ENCODE peak calls at places on chromosomes 5 and 9, in seven cellular contexts. B is GM10248, Q is ovary, J is RWPE1, P is AG10803, Y is uterus, I is lower lobe of right lung. S is an unnamed sample.

GRCh38 chr5:150464554-150465012 is 15.0 kb upstream of the RPS14 start:
- DNase-seq in P (peak), Y (peak), B (no peak), I (no peak), J (no peak), Q (peak), S (no peak)

GRCh38 chr5:89147026-89147425 is 264.0 kb upstream of the MEF2C start:
- DNase-seq in B (no peak), I (no peak), Q (no peak), J (no peak), Y (no peak), P (peak), S (no peak)

GRCh38 chr9:120730661-120731514 is 16.6 kb upstream of the MEGF9 start:
- DNase-seq in P (peak), J (peak), Y (no peak), I (peak), Q (no peak), B (no peak), S (no peak)

GRCh38 chr9:13750639-13751038 is 471.1 kb upstream of the MPDZ start:
- DNase-seq in I (no peak), Q (no peak), Y (no peak), J (no peak), B (no peak), P (no peak), S (no peak)

GRCh38 chr9:113599647-113600476 is 136.3 kb downstream of the RGS3 start:
- DNase-seq in J (peak), B (no peak), I (peak), Q (no peak), P (peak), Y (no peak), S (no peak)

GRCh38 chr9:12464910-12465512 is 228.2 kb upstream of the TYRP1 start:
- DNase-seq in Q (no peak), Y (no peak), I (no peak), B (peak), P (peak), J (peak), S (no peak)

GRCh38 chr9:70578720-70579119 is 164.3 kb upstream of the KLF9 start:
- DNase-seq in B (no peak), I (no peak), Q (no peak), Y (no peak), P (no peak), J (no peak), S (no peak)

GRCh38 chr9:71004196-71004595 is 117.2 kb downstream of the TRPM3 start:
- DNase-seq in J (no peak), Y (no peak), P (peak), B (no peak), I (no peak), Q (no peak), S (no peak)

GRCh38 chr5:97425511-97425910 is 242.5 kb upstream of the RIOK2 start:
- DNase-seq in B (no peak), Q (no peak), I (no peak), J (peak), Y (no peak), P (no peak), S (no peak)

GRCh38 chr9:35740243-35740642 is 7.8 kb downstream of the CREB3 start:
- DNase-seq in J (no peak), Q (no peak), P (no peak), I (no peak), Y (no peak), B (no peak), S (no peak)

GRCh38 chr5:67253911-67254310 is 57.3 kb upstream of the CD180 start:
- DNase-seq in B (no peak), P (no peak), Q (no peak), Y (no peak), J (no peak), I (no peak), S (no peak)

GRCh38 chr9:131423171-131423581 is 29.3 kb downstream of the PRRC2B start:
- DNase-seq in I (peak), J (peak), P (peak), B (no peak), Q (peak), Y (peak), S (peak)

GRCh38 chr5:39119404-39120051 is 45.3 kb upstream of the RICTOR start:
- DNase-seq in B (no peak), Y (no peak), P (no peak), Q (no peak), J (no peak), I (no peak), S (no peak)

GRCh38 chr9:132630116-132630515 is 39.7 kb downstream of the DDX31 start:
- DNase-seq in Y (no peak), P (no peak), J (no peak), Q (no peak), B (no peak), I (no peak), S (no peak)

GRCh38 chr5:157303667-157304327 is 37.9 kb downstream of the CYFIP2 start:
- DNase-seq in Y (no peak), P (no peak), J (no peak), I (no peak), B (no peak), Q (no peak), S (peak)

GRCh38 chr5:83721878-83722779 is 1.5 kb upstream of the HAPLN1 start:
- DNase-seq in P (peak), I (peak), J (peak), B (peak), Y (peak), Q (no peak), S (peak)

GRCh38 chr5:139642891-139643871 is 5.0 kb upstream of the CXXC5 start:
- DNase-seq in Q (no peak), B (no peak), I (no peak), J (no peak), P (no peak), Y (no peak), S (no peak)

GRCh38 chr5:160692272-160692671 is 159.7 kb downstream of the ATP10B start:
- DNase-seq in J (no peak), B (no peak), Q (no peak), P (no peak), I (no peak), Y (no peak), S (no peak)

GRCh38 chr9:119159386-119159785 is 209.8 kb downstream of the BRINP1 start:
- DNase-seq in Y (no peak), P (no peak), I (no peak), Q (no peak), B (no peak), J (no peak), S (no peak)

GRCh38 chr9:134375011-134375390 is 48.7 kb downstream of the RXRA start:
- DNase-seq in I (peak), B (no peak), P (peak), Q (peak), Y (peak), J (no peak), S (no peak)

GRCh38 chr9:95025213-95026170 is 292.0 kb downstream of the FANCC start:
- DNase-seq in Y (peak), P (peak), I (peak), Q (peak), J (no peak), B (no peak), S (no peak)

GRCh38 chr5:40605295-40605958 is 74.3 kb upstream of the PTGER4 start:
- DNase-seq in I (no peak), Q (no peak), P (peak), B (no peak), J (no peak), Y (no peak), S (no peak)

GRCh38 chr5:675111-675875 is 17.9 kb downstream of the TPPP start:
- DNase-seq in B (no peak), Q (no peak), I (no peak), P (no peak), Y (peak), J (no peak), S (no peak)

GRCh38 chr9:5817776-5818336 is 15.1 kb downstream of the ERMP1 start:
- DNase-seq in Q (no peak), P (peak), I (no peak), J (peak), Y (no peak), B (no peak), S (no peak)

GRCh38 chr5:148224131-148224742 is 14.1 kb upstream of the MARCOL start:
- DNase-seq in I (no peak), Y (no peak), Q (no peak), P (no peak), J (peak), B (no peak), S (no peak)

GRCh38 chr5:82601085-82601484 is 322.9 kb upstream of the RPS23 start:
- DNase-seq in Q (no peak), I (no peak), J (no peak), Y (no peak), B (no peak), P (no peak), S (no peak)

GRCh38 chr9:108838017-108838416 is 17.8 kb downstream of the ACTL7B start:
- DNase-seq in J (peak), Q (no peak), B (no peak), P (peak), Y (no peak), I (no peak), S (no peak)

GRCh38 chr5:36928947-36929346 is 52.4 kb downstream of the NIPBL start:
- DNase-seq in Q (no peak), P (peak), J (peak), I (no peak), B (no peak), Y (no peak), S (no peak)

GRCh38 chr5:58410441-58410840 is 49.4 kb downstream of the PLK2 start:
- DNase-seq in Y (no peak), I (no peak), P (peak), B (no peak), Q (no peak), J (peak), S (no peak)

GRCh38 chr5:170484459-170484831 is 19.4 kb upstream of the KCNIP1 start:
- DNase-seq in Y (no peak), I (no peak), B (no peak), J (no peak), P (no peak), Q (no peak), S (no peak)

GRCh38 chr9:132242621-132243155 is 80.8 kb downstream of the NTNG2 start:
- DNase-seq in Q (no peak), Y (no peak), P (no peak), B (no peak), I (peak), J (no peak), S (no peak)

GRCh38 chr9:4547016-4547415 is 56.7 kb downstream of the SLC1A1 start:
- DNase-seq in I (no peak), Y (no peak), P (peak), B (no peak), Q (no peak), J (no peak), S (no peak)

GRCh38 chr9:70046274-70047070 is 2.8 kb downstream of the MAMDC2 start:
- DNase-seq in I (no peak), P (no peak), Y (no peak), Q (no peak), B (no peak), J (peak), S (no peak)

GRCh38 chr5:16855475-16855874 is 80.6 kb downstream of the MYO10 start:
- DNase-seq in J (no peak), Q (no peak), Y (no peak), P (peak), I (no peak), B (no peak), S (no peak)

GRCh38 chr5:51272957-51273356 is 110.3 kb upstream of the ISL1 start:
- DNase-seq in I (no peak), Q (no peak), P (no peak), Y (no peak), J (no peak), B (no peak), S (no peak)

DNA sequence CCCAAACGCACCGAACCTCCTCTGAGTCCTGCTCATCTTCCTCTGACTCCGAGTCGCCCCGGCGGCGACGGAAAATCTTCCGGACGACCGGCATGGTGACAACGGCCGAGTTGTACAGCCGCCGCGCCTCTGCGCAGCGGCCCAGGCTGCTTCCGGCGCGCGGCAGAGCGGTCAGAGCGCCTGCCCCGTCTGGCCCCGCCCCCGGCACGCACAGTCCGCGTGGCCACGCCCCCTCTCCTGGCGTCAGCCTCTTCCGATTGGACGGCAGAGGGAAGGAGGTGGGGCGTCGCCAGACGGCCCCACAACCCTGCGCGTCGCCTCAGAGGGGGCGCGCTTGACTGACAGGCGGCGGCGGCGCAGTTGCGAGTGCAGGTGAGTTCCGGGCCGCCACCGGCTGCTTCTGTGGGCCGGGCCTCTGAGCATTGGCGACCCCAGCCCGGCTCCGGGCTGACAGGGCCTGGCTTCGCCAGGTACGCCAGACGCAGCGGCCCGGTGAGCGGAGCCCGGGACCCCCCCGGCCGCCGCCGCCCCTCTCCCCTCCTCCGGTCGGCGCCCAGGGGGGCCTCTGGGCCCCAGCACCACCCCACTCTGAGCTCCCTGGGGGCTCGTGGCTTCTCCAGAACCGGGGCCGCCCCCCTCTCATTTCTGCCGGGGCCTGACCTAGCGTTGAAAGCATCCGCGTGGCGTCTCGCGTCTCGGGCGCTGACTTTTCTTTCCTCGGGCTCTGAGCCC is at the start of the genes C9orf78 and USP20:
- DNase-seq in Y (peak), P (peak), B (peak), Q (peak), J (peak), I (peak), S (peak)
- TF ChIP-seq CTCF in Y (no peak), P (no peak), B (no peak), Q (peak), J (no peak), I (no peak), S (no peak)

GRCh38 chr5:176908677-176909358 is 9.7 kb upstream of the HK3 start:
- DNase-seq in Y (no peak), J (no peak), Q (no peak), I (no peak), B (no peak), P (no peak), S (no peak)

GRCh38 chr5:176910161-176910560 is 11.0 kb upstream of the HK3 start:
- DNase-seq in B (no peak), I (no peak), Q (no peak), Y (no peak), P (no peak), J (no peak), S (no peak)

GRCh38 chr5:176916337-176916736 is 17.2 kb upstream of the HK3 start:
- DNase-seq in J (no peak), I (no peak), Q (no peak), B (no peak), Y (no peak), P (no peak), S (no peak)

GRCh38 chr5:176915906-176916305 is 16.8 kb upstream of the HK3 start:
- DNase-seq in J (no peak), B (no peak), I (no peak), P (no peak), Q (no peak), Y (no peak), S (no peak)

DNA sequence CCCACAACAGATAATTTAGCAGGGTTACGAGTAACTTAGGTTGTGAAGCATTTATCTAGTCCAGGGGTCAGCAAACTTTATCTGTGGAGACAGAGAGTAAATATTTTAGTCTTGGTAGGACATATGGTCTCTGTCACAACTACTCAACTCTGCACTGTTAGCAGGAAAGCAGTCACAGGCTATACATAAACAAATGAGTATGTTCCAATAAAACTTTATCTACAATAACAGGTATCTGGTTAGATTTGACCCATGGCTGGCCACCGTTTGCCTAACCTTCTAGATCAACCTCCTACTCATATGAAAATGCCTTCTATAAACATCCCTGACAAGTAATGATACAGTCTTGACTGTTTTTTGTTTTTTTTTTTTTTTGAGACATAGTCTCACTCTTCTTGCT is 13.0 kb upstream of the HK3 start:
- DNase-seq in Q (no peak), I (no peak), B (no peak), J (no peak), P (no peak), Y (no peak), S (no peak)
- TF ChIP-seq CTCF in Q (no peak), I (no peak), B (no peak), J (no peak), P (no peak), Y (no peak), S (no peak)

GRCh38 chr9:77455312-77455927 is 192.7 kb downstream of the GNA14 start:
- DNase-seq in J (peak), P (no peak), Q (no peak), B (no peak), I (no peak), Y (no peak), S (peak)
- TF ChIP-seq CTCF in J (peak), P (peak), Q (no peak), B (peak), I (peak), Y (no peak), S (peak)

DNA sequence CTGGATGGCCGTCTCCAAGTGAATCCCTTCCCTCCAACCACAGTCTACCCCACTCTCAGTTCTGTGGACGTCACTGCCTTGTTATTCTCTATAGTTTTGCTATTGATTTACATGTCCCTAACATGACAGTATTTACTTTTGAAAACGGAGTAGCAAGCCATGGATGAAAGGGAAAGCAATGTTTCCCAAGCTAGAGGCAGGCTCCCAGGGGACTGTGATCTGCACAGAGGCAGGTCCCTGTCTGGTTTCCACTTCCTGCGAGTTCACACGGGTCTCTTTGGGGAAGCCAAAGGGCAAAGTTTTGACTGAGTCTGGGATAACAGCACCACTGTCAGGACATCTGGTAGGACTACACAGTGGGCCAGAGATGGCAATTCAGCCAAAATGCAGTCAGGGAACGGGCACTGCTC is 12.7 kb downstream of the C9orf153 start:
- DNase-seq in P (peak), B (peak), I (no peak), J (no peak), Q (no peak), Y (no peak), S (no peak)
- TF ChIP-seq CTCF in P (no peak), B (peak), I (no peak), J (no peak), Q (no peak), Y (no peak), S (no peak)

GRCh38 chr5:45038366-45038987 is 229.7 kb downstream of the MRPS30 start:
- DNase-seq in Q (no peak), J (peak), P (peak), Y (no peak), B (peak), I (no peak), S (no peak)
- TF ChIP-seq CTCF in Q (no peak), J (peak), P (peak), Y (no peak), B (peak), I (peak), S (peak)

DNA sequence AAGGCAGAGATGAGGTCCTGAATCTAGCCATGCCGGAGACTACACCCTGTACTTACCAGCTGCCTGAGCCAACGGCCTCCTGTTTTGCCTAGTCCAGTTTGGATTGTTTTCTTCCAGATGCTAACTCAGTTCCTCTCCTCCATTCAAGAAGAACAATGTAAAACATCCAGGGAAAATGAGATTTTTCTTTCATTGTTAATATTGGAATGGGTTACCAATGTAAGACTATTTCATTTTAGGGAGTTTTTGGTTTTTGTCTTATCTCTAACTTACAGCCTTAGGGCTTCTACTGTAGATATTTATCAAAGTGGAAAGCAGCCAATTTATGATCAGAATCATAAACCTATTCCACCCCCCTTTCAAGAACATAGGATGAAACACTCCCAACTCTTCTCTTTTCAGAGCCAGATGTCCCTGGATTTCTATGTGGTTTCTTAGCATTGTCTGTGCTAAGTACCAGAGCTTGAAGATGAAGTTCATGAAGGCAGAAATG is 3.5 kb upstream of the VDAC1 start:
- DNase-seq in B (no peak), Y (no peak), I (no peak), P (no peak), Q (no peak), J (no peak), S (no peak)
- TF ChIP-seq CTCF in B (no peak), Y (no peak), I (no peak), P (no peak), Q (no peak), J (no peak), S (no peak)

DNA sequence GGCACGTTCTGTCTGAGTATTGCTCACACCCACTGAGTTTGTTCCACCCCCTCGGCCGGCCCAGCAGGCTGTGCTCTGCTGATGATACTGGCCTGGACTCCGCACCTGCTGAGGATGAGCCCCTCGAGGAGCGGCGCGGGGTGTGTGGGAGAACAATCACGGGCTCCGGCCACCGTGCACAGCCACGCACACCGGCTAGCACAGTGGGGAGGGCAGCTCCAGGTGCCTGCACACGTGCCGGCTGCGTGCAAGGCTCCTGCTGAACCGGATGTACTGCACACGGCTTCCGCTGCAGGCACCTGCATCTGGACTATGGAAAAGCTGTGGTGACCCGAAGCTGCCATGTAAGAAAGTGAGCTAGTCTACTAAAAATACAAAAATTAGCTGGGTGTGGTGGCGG is 485.2 kb upstream of the CDH9 start:
- DNase-seq in I (peak), J (no peak), B (no peak), P (no peak), Y (no peak), Q (no peak), S (no peak)
- TF ChIP-seq CTCF in I (no peak), J (no peak), B (no peak), P (no peak), Y (no peak), Q (no peak), S (no peak)

S was measured in activated CD8-positive, alpha-beta T cell treated with anti-CD3 and anti-CD28 coated beads for 36 hours.